ENCODE peak calls at places on chromosome 5, in seven cellular contexts. V is neuronal stem cell, W is trophoblast cell, T is mesendoderm, S is IMR-90, I is H1, K is H9. E is an unnamed sample.

GRCh38 chr5:156326718-156327259 is at the start of gene SGCD:
- DNase-seq in V (no peak), W (no peak), T (no peak), S (peak; percentile 90), I (no peak), K (no peak), E (peak; percentile 9)

GRCh38 chr5:125272364-125272763 is 525.9 kb upstream of the ZNF608 start:
- DNase-seq in V (no peak), W (no peak), T (no peak), S (no peak), I (no peak), K (no peak), E (no peak)

GRCh38 chr5:177469061-177469628 is 4.3 kb downstream of the DBN1 start:
- DNase-seq in V (no peak), W (peak; percentile 47), T (peak; percentile 96), S (no peak), I (no peak), K (peak; percentile 81), E (peak; percentile 26)

GRCh38 chr5:69415584-69415958 is 655 bp downstream of the MARVELD2 start:
- DNase-seq in V (peak; percentile 6), W (peak; percentile 56), T (peak; percentile 53), S (no peak), I (no peak), K (peak; percentile 43), E (no peak)

GRCh38 chr5:35785601-35786085 is 71.0 kb upstream of the IL7R start:
- DNase-seq in V (no peak), W (peak; percentile 96), T (no peak), S (no peak), I (no peak), K (no peak), E (peak; percentile 18)

GRCh38 chr5:168171901-168172717 is 119.3 kb upstream of the WWC1 start:
- DNase-seq in V (no peak), W (no peak), T (no peak), S (no peak), I (no peak), K (no peak), E (no peak)

GRCh38 chr5:115414406-115415142 is 118.1 kb upstream of the CCDC112 start:
- DNase-seq in V (no peak), W (peak; percentile 82), T (no peak), S (peak; percentile 99), I (no peak), K (no peak), E (peak; percentile 95)

GRCh38 chr5:99605904-99606303 is 677.1 kb upstream of the CHD1 start:
- DNase-seq in V (no peak), W (no peak), T (no peak), S (no peak), I (no peak), K (no peak), E (no peak)

GRCh38 chr5:137186759-137187461 is 312.2 kb downstream of the SPOCK1 start:
- DNase-seq in V (no peak), W (no peak), T (no peak), S (peak; percentile 81), I (no peak), K (no peak), E (peak; percentile 1)

GRCh38 chr5:1666221-1666620 is 133.4 kb downstream of the MRPL36 start:
- DNase-seq in V (no peak), W (no peak), T (no peak), S (no peak), I (no peak), K (peak; percentile 17), E (no peak)

GRCh38 chr5:96565843-96566242 is 96.3 kb upstream of the CAST start:
- DNase-seq in V (no peak), W (peak; percentile 37), T (peak; percentile 57), S (peak; percentile 90), I (no peak), K (no peak), E (peak; percentile 92)

GRCh38 chr5:34691326-34691725 is 35.2 kb downstream of the RAI14 start:
- DNase-seq in V (no peak), W (no peak), T (no peak), S (no peak), I (no peak), K (no peak), E (no peak)

GRCh38 chr5:172420215-172420934 is 34.0 kb downstream of the SH3PXD2B start:
- DNase-seq in V (no peak), W (peak; percentile 61), T (peak; percentile 83), S (peak; percentile 94), I (no peak), K (peak; percentile 70), E (peak; percentile 62)

GRCh38 chr5:28165116-28165515 is 1126.7 kb upstream of the CDH9 start:
- DNase-seq in V (no peak), W (peak; percentile 31), T (peak; percentile 7), S (no peak), I (no peak), K (no peak), E (peak; percentile 32)

GRCh38 chr5:78738693-78739300 is 90.2 kb upstream of the LHFPL2 start:
- DNase-seq in V (no peak), W (no peak), T (no peak), S (no peak), I (no peak), K (no peak), E (no peak)

GRCh38 chr5:76473676-76474075 is 70.6 kb downstream of the IQGAP2 start:
- DNase-seq in V (no peak), W (no peak), T (no peak), S (no peak), I (no peak), K (no peak), E (no peak)

GRCh38 chr5:135400866-135401265 is 1.8 kb upstream of the MACROH2A1 start:
- DNase-seq in V (peak; percentile 17), W (no peak), T (peak; percentile 38), S (no peak), I (no peak), K (no peak), E (no peak)

GRCh38 chr5:23139338-23140171 is 286.4 kb upstream of the CDH12 start:
- DNase-seq in V (peak; percentile 24), W (peak; percentile 36), T (peak; percentile 59), S (peak; percentile 0), I (no peak), K (no peak), E (peak; percentile 35)

GRCh38 chr5:122067330-122067885 is 10.7 kb downstream of the LOX start:
- DNase-seq in V (no peak), W (no peak), T (peak; percentile 57), S (no peak), I (no peak), K (peak; percentile 29), E (no peak)

GRCh38 chr5:180558232-180558631 is 33.1 kb downstream of the SCGB3A1 start:
- DNase-seq in V (no peak), W (no peak), T (no peak), S (no peak), I (no peak), K (no peak), E (no peak)

GRCh38 chr5:180548563-180548962 is 42.7 kb downstream of the SCGB3A1 start:
- DNase-seq in V (no peak), W (no peak), T (no peak), S (no peak), I (no peak), K (no peak), E (no peak)

GRCh38 chr5:180557201-180557809 is 34.0 kb downstream of the SCGB3A1 start:
- DNase-seq in V (no peak), W (no peak), T (no peak), S (peak; percentile 49), I (no peak), K (no peak), E (no peak)

GRCh38 chr5:180555168-180555921 is 36.0 kb downstream of the SCGB3A1 start:
- DNase-seq in V (no peak), W (peak; percentile 80), T (no peak), S (peak; percentile 87), I (no peak), K (no peak), E (peak; percentile 12)

DNA sequence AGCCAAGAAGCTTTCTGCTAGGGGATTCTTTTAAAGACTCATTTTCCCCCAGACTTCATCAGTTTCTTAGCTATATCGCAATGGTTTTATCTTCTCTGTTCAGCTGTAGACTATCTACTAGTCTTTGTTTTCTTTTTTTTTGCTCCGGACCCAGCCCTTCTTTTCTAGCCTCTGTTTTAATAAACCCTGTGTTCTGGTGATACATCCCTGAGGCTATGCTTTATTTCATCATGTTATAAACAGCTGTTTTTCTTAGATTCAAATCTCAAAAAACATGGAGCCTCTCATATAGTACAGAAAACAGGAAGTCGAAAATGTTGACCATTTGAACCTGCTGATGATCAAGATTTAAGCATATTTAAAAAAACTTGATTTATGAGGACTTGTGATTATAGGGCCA is 37.8 kb downstream of the SCGB3A1 start:
- DNase-seq in V (no peak), W (peak; percentile 64), T (no peak), S (no peak), I (no peak), K (no peak), E (no peak)
- H3K4ac ChIP-seq in V (no peak overlapping the region), W (no peak overlapping the region), T (no peak overlapping the region), S (no peak overlapping the region), I (no peak overlapping the region), K (no peak overlapping the region), E (no peak overlapping the region)

GRCh38 chr5:66603164-66603563 is 7.0 kb downstream of the MAST4 start:
- DNase-seq in V (no peak), W (no peak), T (no peak), S (no peak), I (no peak), K (no peak), E (no peak)

GRCh38 chr5:66606713-66607112 is 10.5 kb downstream of the MAST4 start:
- DNase-seq in V (no peak), W (no peak), T (no peak), S (no peak), I (no peak), K (no peak), E (no peak)

GRCh38 chr5:66608501-66608900 is 12.3 kb downstream of the MAST4 start:
- DNase-seq in V (no peak), W (peak; percentile 63), T (peak; percentile 4), S (no peak), I (no peak), K (no peak), E (no peak)

GRCh38 chr5:66602621-66603020 is 6.4 kb downstream of the MAST4 start:
- DNase-seq in V (no peak), W (peak; percentile 83), T (no peak), S (no peak), I (no peak), K (no peak), E (no peak)

DNA sequence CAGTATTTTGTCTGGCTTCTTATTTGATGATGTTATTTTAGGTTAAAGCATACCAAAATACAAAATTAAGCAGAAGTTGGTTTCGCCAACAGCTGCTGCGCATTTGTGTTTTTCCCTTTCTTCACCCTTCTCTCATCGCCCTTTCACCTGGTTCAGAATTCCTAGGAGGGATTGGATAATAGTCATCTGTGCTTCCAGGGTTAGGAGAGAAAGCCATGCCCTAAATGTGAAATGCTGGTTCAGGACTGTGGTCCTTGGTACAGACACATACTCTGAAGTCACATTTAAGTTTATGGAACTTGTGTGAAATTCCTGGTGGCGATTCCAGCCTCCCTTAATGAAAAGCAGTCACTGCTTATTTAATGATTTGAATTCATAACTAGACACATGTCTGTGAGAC is 7.7 kb downstream of the MAST4 start:
- DNase-seq in V (no peak), W (peak; percentile 85), T (no peak), S (no peak), I (no peak), K (no peak), E (no peak)
- H2BK120ac ChIP-seq in V (no peak overlapping the region), W (no peak overlapping the region), T (no peak overlapping the region), S (no peak overlapping the region), I (no peak overlapping the region), K (no peak overlapping the region), E (no peak overlapping the region)

GRCh38 chr5:74612059-74612458 is 28.5 kb downstream of the ENC1 start:
- DNase-seq in V (no peak), W (peak; percentile 37), T (no peak), S (no peak), I (no peak), K (no peak), E (no peak)
- H3K4ac ChIP-seq in V (no peak overlapping the region), W (no peak overlapping the region), T (no peak overlapping the region), S (no peak overlapping the region), I (no peak overlapping the region), K (no peak overlapping the region), E (no peak overlapping the region)

GRCh38 chr5:103638979-103639378 is 76.4 kb upstream of the NUDT12 start:
- DNase-seq in V (no peak), W (no peak), T (no peak), S (no peak), I (no peak), K (no peak), E (no peak)
- H2BK120ac ChIP-seq in V (no peak overlapping the region), W (no peak overlapping the region), T (no peak overlapping the region), S (no peak overlapping the region), I (no peak overlapping the region), K (no peak overlapping the region), E (no peak overlapping the region)

E was measured in mesenchymal stem cell.